ENCODE peak calls at places on chromosome 9, in seven cellular contexts. E, W, M, Q, B, A and C are unnamed samples.

GRCh38 chr9:38292480-38292879 is 100.0 kb upstream of the ALDH1B1 start:
- DNase-seq in E (no peak), W (no peak), M (no peak), Q (no peak), B (no peak), A (no peak), C (no peak)

GRCh38 chr9:89863141-89863540 is 258.3 kb downstream of the GADD45G start:
- DNase-seq in E (no peak), W (no peak), M (no peak), Q (no peak), B (no peak), A (no peak), C (no peak)

GRCh38 chr9:133188006-133188842 is 20.8 kb downstream of the OBP2B start:
- DNase-seq in E (peak; percentile 57), W (peak; percentile 61), M (no peak), Q (no peak), B (no peak), A (no peak), C (peak; percentile 61)

GRCh38 chr9:34204011-34204635 is 25.3 kb downstream of the UBAP1 start:
- DNase-seq in E (no peak), W (no peak), M (no peak), Q (no peak), B (no peak), A (no peak), C (no peak)

GRCh38 chr9:108650826-108651225 is 205.0 kb downstream of the ACTL7B start:
- DNase-seq in E (no peak), W (no peak), M (no peak), Q (no peak), B (no peak), A (no peak), C (no peak)

GRCh38 chr9:69046723-69047122 is 11.2 kb downstream of the FXN start:
- DNase-seq in E (no peak), W (no peak), M (no peak), Q (no peak), B (no peak), A (no peak), C (no peak)

GRCh38 chr9:97802276-97802675 is 50.8 kb upstream of the FOXE1 start:
- DNase-seq in E (no peak), W (no peak), M (peak; percentile 69), Q (no peak), B (no peak), A (peak; percentile 78), C (peak; percentile 85)

GRCh38 chr9:131578778-131579504 is 33.6 kb downstream of the PRRT1B start:
- DNase-seq in E (peak; percentile 56), W (no peak), M (no peak), Q (peak; percentile 16), B (peak; percentile 50), A (no peak), C (no peak)

GRCh38 chr9:122396622-122397148 is 25.9 kb downstream of the PTGS1 start:
- DNase-seq in E (no peak), W (no peak), M (no peak), Q (no peak), B (peak; percentile 29), A (no peak), C (no peak)

GRCh38 chr9:103867886-103868285 is 226.2 kb upstream of the SMC2 start:
- DNase-seq in E (no peak), W (no peak), M (no peak), Q (no peak), B (no peak), A (no peak), C (peak; percentile 41)

GRCh38 chr9:129143031-129143441 is 31.8 kb downstream of the PTPA start:
- DNase-seq in E (peak; percentile 87), W (peak; percentile 80), M (peak; percentile 60), Q (no peak), B (peak; percentile 88), A (peak; percentile 90), C (peak; percentile 57)

GRCh38 chr9:132141948-132142594 is 19.8 kb upstream of the NTNG2 start:
- DNase-seq in E (no peak), W (peak; percentile 33), M (no peak), Q (no peak), B (no peak), A (no peak), C (peak; percentile 16)

GRCh38 chr9:32596096-32596865 is 23.3 kb upstream of the NDUFB6 start:
- DNase-seq in E (no peak), W (no peak), M (no peak), Q (no peak), B (no peak), A (no peak), C (no peak)

GRCh38 chr9:76876098-76876497 is 29.8 kb downstream of the PRUNE2 start:
- DNase-seq in E (no peak), W (no peak), M (no peak), Q (no peak), B (no peak), A (peak; percentile 46), C (no peak)

GRCh38 chr9:11551106-11551505 is 938.3 kb upstream of the PTPRD start:
- DNase-seq in E (no peak), W (no peak), M (no peak), Q (no peak), B (no peak), A (no peak), C (no peak)

GRCh38 chr9:132694144-132694543 is 23.9 kb downstream of the GTF3C4 start:
- DNase-seq in E (no peak), W (peak; percentile 30), M (no peak), Q (no peak), B (no peak), A (peak; percentile 24), C (no peak)

GRCh38 chr9:124078641-124079040 is 67.1 kb downstream of the LHX2 start:
- DNase-seq in E (no peak), W (no peak), M (peak; percentile 21), Q (no peak), B (peak; percentile 47), A (peak; percentile 61), C (peak; percentile 82)

GRCh38 chr9:134413890-134414731 is 87.9 kb downstream of the RXRA start:
- DNase-seq in E (peak; percentile 76), W (no peak), M (peak; percentile 31), Q (no peak), B (peak; percentile 94), A (peak; percentile 92), C (no peak)

GRCh38 chr9:17669206-17669605 is 90.3 kb downstream of the SH3GL2 start:
- DNase-seq in E (no peak), W (no peak), M (no peak), Q (no peak), B (no peak), A (no peak), C (no peak)

GRCh38 chr9:115923903-115924668 is 229.5 kb upstream of the PAPPA start:
- DNase-seq in E (no peak), W (no peak), M (no peak), Q (no peak), B (no peak), A (peak; percentile 87), C (no peak)

GRCh38 chr9:16594787-16595186 is 275.7 kb downstream of the BNC2 start:
- DNase-seq in E (no peak), W (peak; percentile 42), M (no peak), Q (no peak), B (no peak), A (no peak), C (no peak)

GRCh38 chr9:134358968-134359319 is 32.7 kb downstream of the RXRA start:
- DNase-seq in E (no peak), W (no peak), M (no peak), Q (no peak), B (no peak), A (no peak), C (no peak)

GRCh38 chr9:89375181-89375760 is 57.0 kb downstream of the SECISBP2 start:
- DNase-seq in E (peak; percentile 85), W (no peak), M (no peak), Q (peak; percentile 42), B (peak; percentile 18), A (no peak), C (no peak)

GRCh38 chr9:86735772-86736458 is 211.4 kb downstream of the GAS1 start:
- DNase-seq in E (no peak), W (no peak), M (no peak), Q (no peak), B (no peak), A (no peak), C (no peak)

GRCh38 chr9:118529210-118529609 is 825.0 kb downstream of the TLR4 start:
- DNase-seq in E (no peak), W (no peak), M (no peak), Q (no peak), B (peak; percentile 98), A (peak; percentile 52), C (no peak)

DNA sequence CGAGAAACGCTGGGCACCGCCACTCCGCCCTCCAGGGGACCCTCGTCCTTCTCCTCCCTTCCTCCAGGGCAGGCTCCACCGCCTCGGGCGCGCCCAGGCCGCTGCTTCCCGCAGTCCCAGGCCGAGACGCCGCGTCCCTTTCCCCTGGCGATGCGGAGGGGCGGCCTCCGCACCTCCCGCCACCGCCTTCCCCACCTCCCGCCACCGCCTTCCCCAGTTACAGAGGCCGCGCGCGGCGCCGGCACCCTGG is 240 bp downstream of the TXN start:
- DNase-seq in E (peak; percentile 73), W (no peak), M (no peak), Q (no peak), B (no peak), A (no peak), C (no peak)
- H3K79me2 ChIP-seq in E (peaks cover 52% of the 10 kb centered on the region), W (peaks cover 53% of the 10 kb centered on the region), M (peaks cover 26% of the 10 kb centered on the region), Q (peaks cover 63% of the 10 kb centered on the region), B (peaks cover 52% of the 10 kb centered on the region), A (peaks cover 52% of the 10 kb centered on the region), C (peaks cover 75% of the 10 kb centered on the region)

GRCh38 chr9:127123239-127123935 is 952 bp upstream of the ANGPTL2 start:
- DNase-seq in E (no peak), W (no peak), M (no peak), Q (no peak), B (no peak), A (no peak), C (no peak)
- H3K4me3 ChIP-seq in E (peak overlapping the region; percentile 68), W (peak overlapping the region; percentile 65), M (no peak overlapping the region), Q (no peak overlapping the region), B (no peak overlapping the region), A (no peak overlapping the region), C (no peak overlapping the region)

GRCh38 chr9:112532427-112532826 is 45.8 kb downstream of the KIAA1958 start:
- DNase-seq in E (no peak), W (no peak), M (no peak), Q (no peak), B (no peak), A (peak; percentile 52), C (no peak)
- H3K79me2 ChIP-seq in E (peaks cover 18% of the 10 kb centered on the region), W (peaks cover 99% of the 10 kb centered on the region), M (no peaks in the 10 kb centered on the region), Q (no peaks in the 10 kb centered on the region), B (no peaks in the 10 kb centered on the region), A (no peaks in the 10 kb centered on the region), C (peaks cover 6% of the 10 kb centered on the region)

GRCh38 chr9:99369327-99369722 is 147.2 kb downstream of the SEC61B start:
- DNase-seq in E (no peak), W (no peak), M (no peak), Q (no peak), B (no peak), A (no peak), C (no peak)

GRCh38 chr9:99371376-99371775 is 149.3 kb downstream of the SEC61B start:
- DNase-seq in E (no peak), W (no peak), M (peak; percentile 65), Q (no peak), B (no peak), A (no peak), C (no peak)

GRCh38 chr9:99366183-99366582 is 144.1 kb downstream of the SEC61B start:
- DNase-seq in E (no peak), W (no peak), M (no peak), Q (no peak), B (no peak), A (no peak), C (no peak)

GRCh38 chr9:99366601-99367000 is 144.5 kb downstream of the SEC61B start:
- DNase-seq in E (no peak), W (no peak), M (no peak), Q (no peak), B (no peak), A (no peak), C (no peak)

GRCh38 chr9:99368341-99369326 is 146.6 kb downstream of the SEC61B start:
- DNase-seq in E (no peak), W (peak; percentile 53), M (peak; percentile 81), Q (peak; percentile 24), B (peak; percentile 48), A (peak; percentile 79), C (no peak)
- H3K4me3 ChIP-seq in E (no peak overlapping the region), W (no peak overlapping the region), M (no peak overlapping the region), Q (peak overlapping the region; percentile 51), B (peak overlapping the region; percentile 59), A (peak overlapping the region; percentile 27), C (no peak overlapping the region)